ENCODE peak calls at places on chromosomes 16 and 17, in ten cellular contexts. B, S, C, R, O, I, F, Y, Z and L are unnamed samples.

GRCh38 chr16:14460726-14461125 is 169.3 kb downstream of the PARN start:
- DNase-seq in B (no peak), S (no peak), C (no peak), R (no peak), O (no peak), I (no peak), F (no peak), Y (no peak), Z (no peak), L (no peak)

GRCh38 chr17:81082177-81083073 is 47.5 kb downstream of the BAIAP2 start:
- DNase-seq in B (no peak), S (no peak), C (no peak), R (no peak), O (no peak), I (no peak), F (no peak), Y (no peak), Z (no peak), L (no peak)

GRCh38 chr16:10080031-10080772 is 102.0 kb downstream of the GRIN2A start:
- DNase-seq in B (peak; percentile 51), S (no peak), C (peak; percentile 69), R (peak; percentile 81), O (no peak), I (no peak), F (no peak), Y (peak; percentile 38), Z (no peak), L (peak; percentile 84)

GRCh38 chr17:53466733-53467132 is 356.0 kb upstream of the KIF2B start:
- DNase-seq in B (no peak), S (no peak), C (no peak), R (no peak), O (no peak), I (no peak), F (no peak), Y (no peak), Z (no peak), L (no peak)

GRCh38 chr17:45640141-45640850 is 143.8 kb upstream of the CRHR1 start:
- DNase-seq in B (peak; percentile 76), S (peak; percentile 83), C (peak; percentile 71), R (peak; percentile 86), O (peak; percentile 86), I (peak; percentile 88), F (peak; percentile 60), Y (peak; percentile 81), Z (peak; percentile 76), L (peak; percentile 76)

GRCh38 chr17:50653738-50654137 is 19.1 kb downstream of the ABCC3 start:
- DNase-seq in B (no peak), S (no peak), C (no peak), R (no peak), O (no peak), I (peak; percentile 68), F (no peak), Y (no peak), Z (no peak), L (no peak)

GRCh38 chr17:48570325-48571023 is 7.7 kb downstream of the HOXB4 start:
- DNase-seq in B (no peak), S (no peak), C (no peak), R (peak; percentile 90), O (no peak), I (no peak), F (no peak), Y (no peak), Z (peak; percentile 63), L (no peak)

GRCh38 chr16:9844361-9844760 is 337.9 kb downstream of the GRIN2A start:
- DNase-seq in B (no peak), S (no peak), C (no peak), R (no peak), O (no peak), I (peak; percentile 6), F (no peak), Y (peak; percentile 62), Z (no peak), L (peak; percentile 97)

GRCh38 chr16:81975637-81976036 is 35.6 kb downstream of the SDR42E1 start:
- DNase-seq in B (no peak), S (no peak), C (no peak), R (peak; percentile 40), O (no peak), I (no peak), F (no peak), Y (no peak), Z (no peak), L (no peak)

GRCh38 chr16:3952342-3953131 is 72.0 kb upstream of the CREBBP start:
- DNase-seq in B (peak; percentile 32), S (no peak), C (peak; percentile 91), R (peak; percentile 26), O (peak; percentile 57), I (no peak), F (no peak), Y (peak; percentile 83), Z (no peak), L (peak; percentile 80)

GRCh38 chr17:68567035-68567434 is 34.1 kb downstream of the FAM20A start:
- DNase-seq in B (no peak), S (no peak), C (no peak), R (no peak), O (no peak), I (no peak), F (no peak), Y (no peak), Z (no peak), L (no peak)

GRCh38 chr17:46136820-46137219 is 56.4 kb downstream of the KANSL1 start:
- DNase-seq in B (no peak), S (no peak), C (no peak), R (no peak), O (no peak), I (no peak), F (no peak), Y (no peak), Z (no peak), L (peak; percentile 30)

GRCh38 chr16:66137853-66138252 is 228.6 kb upstream of the CDH5 start:
- DNase-seq in B (no peak), S (no peak), C (no peak), R (no peak), O (no peak), I (no peak), F (no peak), Y (no peak), Z (no peak), L (no peak)

GRCh38 chr17:37239690-37240344 is 136.0 kb upstream of the C17orf78 start:
- DNase-seq in B (no peak), S (peak; percentile 5), C (no peak), R (peak; percentile 19), O (no peak), I (peak; percentile 21), F (no peak), Y (peak; percentile 51), Z (peak; percentile 72), L (peak; percentile 56)

GRCh38 chr17:17826340-17826708 is 10.5 kb downstream of the SREBF1 start:
- DNase-seq in B (no peak), S (no peak), C (no peak), R (no peak), O (no peak), I (no peak), F (no peak), Y (no peak), Z (no peak), L (no peak)
- H3K4me3 ChIP-seq in B (no peak overlapping the region), S (no peak overlapping the region), C (no peak overlapping the region), R (no peak overlapping the region), O (no peak overlapping the region), I (no peak overlapping the region), F (no peak overlapping the region), Y (no peak overlapping the region), Z (no peak overlapping the region), L (no peak overlapping the region)

GRCh38 chr16:53043462-53043861 is 9.2 kb downstream of the CHD9NB start:
- DNase-seq in B (no peak), S (no peak), C (peak; percentile 45), R (peak; percentile 78), O (no peak), I (no peak), F (no peak), Y (peak; percentile 44), Z (no peak), L (no peak)
- H3K4me3 ChIP-seq in B (no peak overlapping the region), S (no peak overlapping the region), C (peak overlapping the region; percentile 17), R (no peak overlapping the region), O (no peak overlapping the region), I (no peak overlapping the region), F (no peak overlapping the region), Y (no peak overlapping the region), Z (no peak overlapping the region), L (no peak overlapping the region)

GRCh38 chr17:4518901-4519300 is 20.2 kb downstream of the SPNS2 start:
- DNase-seq in B (no peak), S (peak; percentile 45), C (no peak), R (no peak), O (no peak), I (no peak), F (no peak), Y (no peak), Z (no peak), L (no peak)
- H3K4me3 ChIP-seq in B (no peak overlapping the region), S (peak overlapping the region; percentile 44), C (no peak overlapping the region), R (no peak overlapping the region), O (no peak overlapping the region), I (no peak overlapping the region), F (no peak overlapping the region), Y (no peak overlapping the region), Z (no peak overlapping the region), L (no peak overlapping the region)

GRCh38 chr17:39754958-39755549 is 17.3 kb downstream of the GRB7 start:
- DNase-seq in B (no peak), S (peak; percentile 47), C (no peak), R (peak; percentile 66), O (no peak), I (no peak), F (no peak), Y (no peak), Z (no peak), L (no peak)

GRCh38 chr17:39755550-39756375 is 18.0 kb downstream of the GRB7 start:
- DNase-seq in B (no peak), S (peak; percentile 92), C (no peak), R (no peak), O (no peak), I (no peak), F (no peak), Y (no peak), Z (peak; percentile 24), L (peak; percentile 2)

GRCh38 chr17:39757176-39757662 is 19.5 kb downstream of the GRB7 start:
- DNase-seq in B (no peak), S (peak; percentile 49), C (no peak), R (no peak), O (no peak), I (no peak), F (no peak), Y (no peak), Z (no peak), L (no peak)

GRCh38 chr17:39757931-39758873 is 20.5 kb downstream of the GRB7 start:
- DNase-seq in B (no peak), S (peak; percentile 89), C (no peak), R (no peak), O (no peak), I (no peak), F (no peak), Y (no peak), Z (no peak), L (no peak)

DNA sequence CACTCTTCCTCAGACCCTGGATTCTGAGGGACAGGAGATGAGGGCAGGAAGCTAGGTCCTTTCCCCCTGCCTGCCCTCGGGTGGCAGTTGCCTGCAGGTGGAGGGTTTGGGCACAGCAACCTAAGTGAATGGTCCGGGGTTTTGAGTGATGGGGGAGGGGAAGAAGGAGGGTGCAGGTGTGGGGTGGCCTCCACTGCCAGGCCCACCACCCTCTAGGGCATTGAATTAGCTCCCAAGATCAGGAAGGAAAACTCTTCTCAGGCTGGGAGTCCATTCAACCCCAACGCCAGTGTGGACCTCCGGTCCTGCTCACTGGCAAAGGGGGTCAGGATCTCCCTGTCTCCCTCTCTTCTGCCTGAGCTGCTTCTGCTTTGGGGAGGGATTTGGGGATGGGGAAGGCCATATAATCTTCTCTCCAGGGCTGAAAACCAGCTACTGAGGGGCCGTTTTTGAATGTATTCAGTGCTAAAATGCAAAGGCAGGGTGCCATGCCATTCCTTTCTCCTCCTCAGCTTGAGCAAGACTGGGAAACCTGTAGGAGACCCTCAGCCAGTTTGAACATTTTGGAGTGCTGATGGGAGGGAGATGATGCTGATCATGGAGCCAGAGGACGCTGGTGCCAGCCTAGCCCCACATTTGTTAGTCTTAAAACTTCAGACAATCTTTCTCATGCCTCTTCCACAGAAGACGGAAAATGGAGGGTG is 18.8 kb downstream of the GRB7 start:
- DNase-seq in B (no peak), S (no peak), C (no peak), R (no peak), O (no peak), I (no peak), F (no peak), Y (no peak), Z (no peak), L (no peak)
- H3K4me3 ChIP-seq in B (no peak overlapping the region), S (peak overlapping the region; percentile 70), C (no peak overlapping the region), R (no peak overlapping the region), O (no peak overlapping the region), I (no peak overlapping the region), F (no peak overlapping the region), Y (no peak overlapping the region), Z (no peak overlapping the region), L (no peak overlapping the region)